ENCODE peak calls at places on chromosomes 4 and X, in six cellular contexts. One of them, this sample, is unnamed. For H3K9me3, the result is how much of the 10 kb centered on the place peaks cover.

GRCh38 chrX:53089224-53089842 is 4.6 kb upstream of the KANTR start:
- DNase-seq in psoas muscle: peak
- DNase-seq in SJSA1: no peak
- DNase-seq in lung: no peak
- DNase-seq in CD8-positive, alpha-beta T cell: peak
- DNase-seq in CD4-positive, CD25-positive, alpha-beta regulatory T cell: peak
- DNase-seq in this sample: peak

GRCh38 chr4:54318904-54319303 is 89.8 kb downstream of the PDGFRA start:
- DNase-seq in CD8-positive, alpha-beta T cell: no peak
- DNase-seq in lung: no peak
- DNase-seq in psoas muscle: no peak
- DNase-seq in CD4-positive, CD25-positive, alpha-beta regulatory T cell: no peak
- DNase-seq in SJSA1: no peak
- DNase-seq in this sample: peak

GRCh38 chr4:170391066-170391754 is 301.5 kb upstream of the AADAT start:
- DNase-seq in SJSA1: no peak
- DNase-seq in psoas muscle: no peak
- DNase-seq in CD4-positive, CD25-positive, alpha-beta regulatory T cell: no peak
- DNase-seq in lung: no peak
- DNase-seq in CD8-positive, alpha-beta T cell: no peak
- DNase-seq in this sample: no peak

GRCh38 chr4:22427676-22428075 is 88.2 kb downstream of the ADGRA3 start:
- DNase-seq in CD8-positive, alpha-beta T cell: no peak
- DNase-seq in lung: no peak
- DNase-seq in psoas muscle: no peak
- DNase-seq in SJSA1: no peak
- DNase-seq in CD4-positive, CD25-positive, alpha-beta regulatory T cell: no peak
- DNase-seq in this sample: no peak

GRCh38 chr4:145041378-145041777 is 56.6 kb downstream of the ANAPC10 start:
- DNase-seq in SJSA1: no peak
- DNase-seq in psoas muscle: no peak
- DNase-seq in CD8-positive, alpha-beta T cell: no peak
- DNase-seq in lung: no peak
- DNase-seq in CD4-positive, CD25-positive, alpha-beta regulatory T cell: no peak
- DNase-seq in this sample: peak

GRCh38 chr4:186812592-186812991 is 88.9 kb upstream of the FAT1 start:
- DNase-seq in CD4-positive, CD25-positive, alpha-beta regulatory T cell: no peak
- DNase-seq in psoas muscle: no peak
- DNase-seq in CD8-positive, alpha-beta T cell: no peak
- DNase-seq in SJSA1: no peak
- DNase-seq in lung: no peak
- DNase-seq in this sample: no peak

GRCh38 chrX:119502727-119503483 is 34.7 kb downstream of the SLC25A5 start:
- DNase-seq in CD8-positive, alpha-beta T cell: no peak
- DNase-seq in CD4-positive, CD25-positive, alpha-beta regulatory T cell: peak
- DNase-seq in lung: peak
- DNase-seq in SJSA1: no peak
- DNase-seq in psoas muscle: no peak
- DNase-seq in this sample: no peak

GRCh38 chr4:56187601-56188177 is 199.6 kb downstream of the AASDH start:
- DNase-seq in psoas muscle: no peak
- DNase-seq in CD8-positive, alpha-beta T cell: no peak
- DNase-seq in SJSA1: no peak
- DNase-seq in CD4-positive, CD25-positive, alpha-beta regulatory T cell: no peak
- DNase-seq in lung: no peak
- DNase-seq in this sample: no peak

GRCh38 chr4:186723207-186724047 is at the start of gene FAT1:
- DNase-seq in CD4-positive, CD25-positive, alpha-beta regulatory T cell: no peak
- DNase-seq in CD8-positive, alpha-beta T cell: no peak
- DNase-seq in lung: peak
- DNase-seq in psoas muscle: peak
- DNase-seq in SJSA1: no peak
- DNase-seq in this sample: peak

GRCh38 chrX:39158801-39159657 is 357.8 kb downstream of the MID1IP1 start:
- DNase-seq in psoas muscle: no peak
- DNase-seq in CD4-positive, CD25-positive, alpha-beta regulatory T cell: no peak
- DNase-seq in lung: peak
- DNase-seq in CD8-positive, alpha-beta T cell: no peak
- DNase-seq in SJSA1: peak
- DNase-seq in this sample: no peak

GRCh38 chr4:80184791-80185756 is 12.2 kb upstream of the PRDM8 start:
- DNase-seq in psoas muscle: no peak
- DNase-seq in lung: no peak
- DNase-seq in CD8-positive, alpha-beta T cell: no peak
- DNase-seq in SJSA1: no peak
- DNase-seq in CD4-positive, CD25-positive, alpha-beta regulatory T cell: no peak
- DNase-seq in this sample: no peak

GRCh38 chrX:132615396-132616131 is 126.7 kb upstream of the MBNL3 start:
- DNase-seq in lung: peak
- DNase-seq in psoas muscle: no peak
- DNase-seq in CD4-positive, CD25-positive, alpha-beta regulatory T cell: peak
- DNase-seq in SJSA1: no peak
- DNase-seq in CD8-positive, alpha-beta T cell: peak
- DNase-seq in this sample: peak

GRCh38 chr4:83282049-83282535 is 2.5 kb downstream of the COQ2 start:
- DNase-seq in CD4-positive, CD25-positive, alpha-beta regulatory T cell: peak
- DNase-seq in SJSA1: no peak
- DNase-seq in lung: no peak
- DNase-seq in CD8-positive, alpha-beta T cell: peak
- DNase-seq in psoas muscle: no peak
- DNase-seq in this sample: peak

GRCh38 chr4:148800943-148801342 is 358.7 kb upstream of the NR3C2 start:
- DNase-seq in psoas muscle: peak
- DNase-seq in CD8-positive, alpha-beta T cell: no peak
- DNase-seq in CD4-positive, CD25-positive, alpha-beta regulatory T cell: no peak
- DNase-seq in SJSA1: no peak
- DNase-seq in lung: no peak
- DNase-seq in this sample: no peak

GRCh38 chrX:108271397-108271787 is 166.8 kb downstream of the COL4A6 start:
- DNase-seq in lung: no peak
- DNase-seq in CD4-positive, CD25-positive, alpha-beta regulatory T cell: no peak
- DNase-seq in CD8-positive, alpha-beta T cell: no peak
- DNase-seq in SJSA1: no peak
- DNase-seq in psoas muscle: no peak
- DNase-seq in this sample: no peak

GRCh38 chr4:110106946-110107325 is 91.5 kb downstream of the ELOVL6 start:
- DNase-seq in lung: no peak
- DNase-seq in psoas muscle: no peak
- DNase-seq in CD4-positive, CD25-positive, alpha-beta regulatory T cell: no peak
- DNase-seq in SJSA1: no peak
- DNase-seq in CD8-positive, alpha-beta T cell: no peak
- DNase-seq in this sample: no peak

GRCh38 chr4:56613101-56613862 is 67.8 kb downstream of the HOPX start:
- DNase-seq in lung: no peak
- DNase-seq in psoas muscle: no peak
- DNase-seq in CD8-positive, alpha-beta T cell: no peak
- DNase-seq in SJSA1: no peak
- DNase-seq in CD4-positive, CD25-positive, alpha-beta regulatory T cell: no peak
- DNase-seq in this sample: no peak

GRCh38 chr4:92381640-92382039 is 77.9 kb downstream of the GRID2 start:
- DNase-seq in CD4-positive, CD25-positive, alpha-beta regulatory T cell: no peak
- DNase-seq in psoas muscle: no peak
- DNase-seq in lung: no peak
- DNase-seq in SJSA1: no peak
- DNase-seq in CD8-positive, alpha-beta T cell: no peak
- DNase-seq in this sample: no peak

GRCh38 chrX:143701460-143701859 is 19.1 kb downstream of the SPANXN2 start:
- DNase-seq in psoas muscle: no peak
- DNase-seq in SJSA1: no peak
- DNase-seq in CD8-positive, alpha-beta T cell: no peak
- DNase-seq in lung: no peak
- DNase-seq in CD4-positive, CD25-positive, alpha-beta regulatory T cell: no peak
- DNase-seq in this sample: no peak

GRCh38 chr4:153549401-153549800 is 83.2 kb downstream of the TMEM131L start:
- DNase-seq in SJSA1: no peak
- DNase-seq in CD4-positive, CD25-positive, alpha-beta regulatory T cell: no peak
- DNase-seq in CD8-positive, alpha-beta T cell: no peak
- DNase-seq in psoas muscle: no peak
- DNase-seq in lung: no peak
- DNase-seq in this sample: no peak

GRCh38 chr4:41619161-41619560 is 81.2 kb downstream of the LIMCH1 start:
- DNase-seq in CD8-positive, alpha-beta T cell: no peak
- DNase-seq in CD4-positive, CD25-positive, alpha-beta regulatory T cell: no peak
- DNase-seq in SJSA1: no peak
- DNase-seq in lung: no peak
- DNase-seq in psoas muscle: no peak
- DNase-seq in this sample: no peak

GRCh38 chr4:149291463-149291862 is 524.2 kb downstream of the IQCM start:
- DNase-seq in lung: no peak
- DNase-seq in SJSA1: no peak
- DNase-seq in CD8-positive, alpha-beta T cell: no peak
- DNase-seq in psoas muscle: no peak
- DNase-seq in CD4-positive, CD25-positive, alpha-beta regulatory T cell: no peak
- DNase-seq in this sample: no peak

GRCh38 chrX:144819406-144819805 is 427.9 kb upstream of the SPANXN1 start:
- DNase-seq in lung: no peak
- DNase-seq in SJSA1: no peak
- DNase-seq in CD4-positive, CD25-positive, alpha-beta regulatory T cell: no peak
- DNase-seq in psoas muscle: no peak
- DNase-seq in CD8-positive, alpha-beta T cell: no peak
- DNase-seq in this sample: no peak

GRCh38 chrX:107678957-107679740 is 50.8 kb downstream of the PRPS1 start:
- DNase-seq in SJSA1: peak
- DNase-seq in lung: peak
- DNase-seq in psoas muscle: peak
- DNase-seq in CD8-positive, alpha-beta T cell: peak
- DNase-seq in CD4-positive, CD25-positive, alpha-beta regulatory T cell: peak
- DNase-seq in this sample: peak

GRCh38 chrX:42755820-42756219 is 22.1 kb downstream of the PPP1R2C start:
- DNase-seq in SJSA1: peak
- DNase-seq in CD4-positive, CD25-positive, alpha-beta regulatory T cell: no peak
- DNase-seq in psoas muscle: peak
- DNase-seq in CD8-positive, alpha-beta T cell: no peak
- DNase-seq in lung: peak
- DNase-seq in this sample: peak

GRCh38 chr4:133618963-133619362 is 469.9 kb downstream of the PCDH10 start:
- DNase-seq in lung: no peak
- DNase-seq in psoas muscle: no peak
- DNase-seq in CD4-positive, CD25-positive, alpha-beta regulatory T cell: no peak
- DNase-seq in CD8-positive, alpha-beta T cell: no peak
- DNase-seq in SJSA1: no peak
- DNase-seq in this sample: no peak

GRCh38 chrX:137574102-137574783 is 8.3 kb downstream of the ZIC3 start:
- DNase-seq in CD8-positive, alpha-beta T cell: no peak
- DNase-seq in lung: no peak
- DNase-seq in SJSA1: no peak
- DNase-seq in psoas muscle: no peak
- DNase-seq in CD4-positive, CD25-positive, alpha-beta regulatory T cell: no peak
- DNase-seq in this sample: no peak

GRCh38 chr4:32462944-32463343 is 1742.8 kb downstream of the PCDH7 start:
- DNase-seq in CD4-positive, CD25-positive, alpha-beta regulatory T cell: no peak
- DNase-seq in SJSA1: no peak
- DNase-seq in CD8-positive, alpha-beta T cell: no peak
- DNase-seq in lung: no peak
- DNase-seq in psoas muscle: no peak
- DNase-seq in this sample: peak

GRCh38 chrX:46737462-46737861 is 21.5 kb downstream of the SLC9A7 start:
- DNase-seq in CD8-positive, alpha-beta T cell: no peak
- DNase-seq in SJSA1: no peak
- DNase-seq in CD4-positive, CD25-positive, alpha-beta regulatory T cell: no peak
- DNase-seq in psoas muscle: no peak
- DNase-seq in lung: no peak
- DNase-seq in this sample: no peak

GRCh38 chr4:146442801-146443200 is 78.9 kb downstream of the SLC10A7 start:
- DNase-seq in SJSA1: no peak
- DNase-seq in CD8-positive, alpha-beta T cell: no peak
- DNase-seq in CD4-positive, CD25-positive, alpha-beta regulatory T cell: no peak
- DNase-seq in lung: no peak
- DNase-seq in psoas muscle: no peak
- DNase-seq in this sample: no peak

GRCh38 chr4:30821275-30821674 is 101.1 kb downstream of the PCDH7 start:
- DNase-seq in CD4-positive, CD25-positive, alpha-beta regulatory T cell: no peak
- DNase-seq in SJSA1: no peak
- DNase-seq in psoas muscle: no peak
- DNase-seq in lung: no peak
- DNase-seq in CD8-positive, alpha-beta T cell: no peak
- DNase-seq in this sample: no peak

DNA sequence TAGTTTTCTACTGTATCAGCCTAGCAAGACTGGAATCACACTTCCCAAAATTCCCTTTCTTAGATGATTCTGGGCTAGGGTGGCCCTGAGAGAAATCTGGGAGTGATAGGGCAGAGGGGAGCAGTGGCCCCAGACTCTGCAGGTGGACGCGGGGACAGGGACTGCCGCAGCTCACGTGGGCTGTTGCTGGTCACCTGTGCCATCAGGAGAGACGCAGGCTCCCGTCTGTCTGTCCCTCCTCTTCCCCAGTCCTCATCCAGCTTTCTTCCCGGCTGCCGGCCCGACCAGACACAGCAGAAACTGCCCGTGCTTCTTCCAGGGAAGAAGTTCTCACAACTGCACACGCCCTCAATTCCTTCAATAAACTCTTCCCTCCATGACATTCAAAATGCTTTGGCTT is 86.4 kb downstream of the AFAP1 start:
- DNase-seq in lung: no peak
- DNase-seq in CD4-positive, CD25-positive, alpha-beta regulatory T cell: no peak
- DNase-seq in CD8-positive, alpha-beta T cell: no peak
- DNase-seq in SJSA1: no peak
- DNase-seq in psoas muscle: no peak
- DNase-seq in this sample: no peak
- H3K27ac ChIP-seq in lung: no peak
- H3K27ac ChIP-seq in CD4-positive, CD25-positive, alpha-beta regulatory T cell: peak
- H3K27ac ChIP-seq in CD8-positive, alpha-beta T cell: no peak
- H3K27ac ChIP-seq in SJSA1: peak
- H3K27ac ChIP-seq in psoas muscle: no peak
- H3K27ac ChIP-seq in this sample: no peak

GRCh38 chr4:302381-302780 is 2.9 kb downstream of the ZNF732 start:
- DNase-seq in psoas muscle: no peak
- DNase-seq in lung: no peak
- DNase-seq in CD8-positive, alpha-beta T cell: no peak
- DNase-seq in CD4-positive, CD25-positive, alpha-beta regulatory T cell: no peak
- DNase-seq in SJSA1: no peak
- DNase-seq in this sample: no peak
- H3K9me3 ChIP-seq in psoas muscle: under half
- H3K9me3 ChIP-seq in lung: under half
- H3K9me3 ChIP-seq in CD8-positive, alpha-beta T cell: under half
- H3K9me3 ChIP-seq in CD4-positive, CD25-positive, alpha-beta regulatory T cell: under half
- H3K9me3 ChIP-seq in SJSA1: under half
- H3K9me3 ChIP-seq in this sample: under half

GRCh38 chr4:795726-796119 is 30.2 kb downstream of the CPLX1 start:
- DNase-seq in CD4-positive, CD25-positive, alpha-beta regulatory T cell: no peak
- DNase-seq in SJSA1: no peak
- DNase-seq in psoas muscle: no peak
- DNase-seq in CD8-positive, alpha-beta T cell: no peak
- DNase-seq in lung: no peak
- DNase-seq in this sample: no peak
- H3K27ac ChIP-seq in CD4-positive, CD25-positive, alpha-beta regulatory T cell: no peak
- H3K27ac ChIP-seq in SJSA1: no peak
- H3K27ac ChIP-seq in psoas muscle: no peak
- H3K27ac ChIP-seq in CD8-positive, alpha-beta T cell: no peak
- H3K27ac ChIP-seq in lung: no peak
- H3K27ac ChIP-seq in this sample: no peak

DNA sequence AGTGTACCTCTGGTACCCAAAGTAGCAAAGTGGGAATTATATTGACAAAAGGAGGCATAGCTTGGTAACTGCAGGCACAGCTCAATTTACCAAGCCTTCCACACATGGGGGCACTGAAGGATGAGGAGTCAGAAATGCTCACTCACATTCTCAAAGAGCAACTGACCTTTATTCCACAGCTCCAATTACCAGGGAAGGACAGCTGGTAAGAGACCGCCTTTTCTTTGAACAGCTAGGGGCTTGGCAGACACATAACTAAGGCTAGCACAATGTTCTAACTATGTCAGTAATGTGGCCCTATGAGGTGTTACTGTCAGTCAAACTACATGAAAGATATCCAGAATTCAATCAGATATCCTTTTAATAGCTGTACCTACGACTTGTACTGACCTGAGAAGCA is 20.5 kb upstream of the STS start:
- DNase-seq in CD8-positive, alpha-beta T cell: no peak
- DNase-seq in lung: no peak
- DNase-seq in psoas muscle: no peak
- DNase-seq in SJSA1: no peak
- DNase-seq in CD4-positive, CD25-positive, alpha-beta regulatory T cell: no peak
- DNase-seq in this sample: no peak
- H3K9me3 ChIP-seq in CD8-positive, alpha-beta T cell: under half
- H3K9me3 ChIP-seq in lung: under half
- H3K9me3 ChIP-seq in psoas muscle: under half
- H3K9me3 ChIP-seq in SJSA1: under half
- H3K9me3 ChIP-seq in CD4-positive, CD25-positive, alpha-beta regulatory T cell: under half
- H3K9me3 ChIP-seq in this sample: under half

This sample was measured in testis.